ENCODE peak calls at places on chromosome 10, in six cellular contexts. One of them, this sample, is unnamed.

GRCh38 chr10:86535057-86535882 is 13.7 kb upstream of the WAPL start:
- DNase-seq in body of pancreas: peak; percentile 92
- DNase-seq in IMR-90: no peak
- DNase-seq in right cardiac atrium: peak; percentile 84
- DNase-seq in left lung: peak; percentile 83
- DNase-seq in pancreas: peak; percentile 90
- DNase-seq in this sample: peak; percentile 89

GRCh38 chr10:94462130-94462529 is 59.8 kb downstream of the TBC1D12 start:
- DNase-seq in body of pancreas: no peak
- DNase-seq in IMR-90: no peak
- DNase-seq in right cardiac atrium: no peak
- DNase-seq in left lung: no peak
- DNase-seq in pancreas: no peak
- DNase-seq in this sample: no peak

GRCh38 chr10:101062231-101063161 is 707 bp downstream of the KAZALD1 start:
- DNase-seq in body of pancreas: peak; percentile 62
- DNase-seq in IMR-90: peak; percentile 43
- DNase-seq in right cardiac atrium: peak; percentile 59
- DNase-seq in left lung: peak; percentile 66
- DNase-seq in pancreas: peak; percentile 53
- DNase-seq in this sample: peak; percentile 79

GRCh38 chr10:77504870-77505257 is 132.7 kb downstream of the KCNMA1 start:
- DNase-seq in body of pancreas: peak; percentile 70
- DNase-seq in IMR-90: peak; percentile 56
- DNase-seq in right cardiac atrium: no peak
- DNase-seq in left lung: peak; percentile 49
- DNase-seq in pancreas: peak; percentile 68
- DNase-seq in this sample: no peak

GRCh38 chr10:63348210-63348850 is 117.4 kb downstream of the JMJD1C start:
- DNase-seq in body of pancreas: no peak
- DNase-seq in IMR-90: peak; percentile 44
- DNase-seq in right cardiac atrium: no peak
- DNase-seq in left lung: no peak
- DNase-seq in pancreas: no peak
- DNase-seq in this sample: no peak

GRCh38 chr10:12534824-12535223 is 185.5 kb downstream of the CAMK1D start:
- DNase-seq in body of pancreas: peak; percentile 22
- DNase-seq in IMR-90: peak; percentile 35
- DNase-seq in right cardiac atrium: no peak
- DNase-seq in left lung: no peak
- DNase-seq in pancreas: no peak
- DNase-seq in this sample: no peak

GRCh38 chr10:90179696-90180407 is 478.5 kb downstream of the KIF20B start:
- DNase-seq in body of pancreas: no peak
- DNase-seq in IMR-90: peak; percentile 67
- DNase-seq in right cardiac atrium: peak; percentile 13
- DNase-seq in left lung: no peak
- DNase-seq in pancreas: no peak
- DNase-seq in this sample: no peak

GRCh38 chr10:94076325-94076841 is 82.7 kb downstream of the PLCE1 start:
- DNase-seq in body of pancreas: no peak
- DNase-seq in IMR-90: peak; percentile 71
- DNase-seq in right cardiac atrium: no peak
- DNase-seq in left lung: no peak
- DNase-seq in pancreas: no peak
- DNase-seq in this sample: no peak

GRCh38 chr10:75497997-75498797 is 66.8 kb downstream of the LRMDA start:
- DNase-seq in body of pancreas: no peak
- DNase-seq in IMR-90: peak; percentile 17
- DNase-seq in right cardiac atrium: peak; percentile 60
- DNase-seq in left lung: no peak
- DNase-seq in pancreas: no peak
- DNase-seq in this sample: peak; percentile 37

GRCh38 chr10:132588301-132589013 is 50.9 kb downstream of the INPP5A start:
- DNase-seq in body of pancreas: no peak
- DNase-seq in IMR-90: no peak
- DNase-seq in right cardiac atrium: no peak
- DNase-seq in left lung: peak; percentile 74
- DNase-seq in pancreas: peak; percentile 41
- DNase-seq in this sample: no peak

GRCh38 chr10:93671042-93671441 is 31.4 kb downstream of the FRA10AC1 start:
- DNase-seq in body of pancreas: no peak
- DNase-seq in IMR-90: no peak
- DNase-seq in right cardiac atrium: no peak
- DNase-seq in left lung: no peak
- DNase-seq in pancreas: no peak
- DNase-seq in this sample: no peak

GRCh38 chr10:27020243-27020642 is 80.1 kb downstream of the ANKRD26 start:
- DNase-seq in body of pancreas: no peak
- DNase-seq in IMR-90: no peak
- DNase-seq in right cardiac atrium: no peak
- DNase-seq in left lung: no peak
- DNase-seq in pancreas: no peak
- DNase-seq in this sample: no peak

GRCh38 chr10:97336446-97336845 is 1.9 kb upstream of the FRAT2 start:
- DNase-seq in body of pancreas: no peak
- DNase-seq in IMR-90: peak; percentile 13
- DNase-seq in right cardiac atrium: no peak
- DNase-seq in left lung: no peak
- DNase-seq in pancreas: no peak
- DNase-seq in this sample: no peak

GRCh38 chr10:95394161-95394880 is 103.5 kb upstream of the PDLIM1 start:
- DNase-seq in body of pancreas: no peak
- DNase-seq in IMR-90: no peak
- DNase-seq in right cardiac atrium: no peak
- DNase-seq in left lung: no peak
- DNase-seq in pancreas: no peak
- DNase-seq in this sample: no peak

GRCh38 chr10:108544500-108545120 is 1378.7 kb downstream of the XPNPEP1 start:
- DNase-seq in body of pancreas: peak; percentile 74
- DNase-seq in IMR-90: peak; percentile 23
- DNase-seq in right cardiac atrium: peak; percentile 61
- DNase-seq in left lung: peak; percentile 50
- DNase-seq in pancreas: peak; percentile 38
- DNase-seq in this sample: peak; percentile 42

DNA sequence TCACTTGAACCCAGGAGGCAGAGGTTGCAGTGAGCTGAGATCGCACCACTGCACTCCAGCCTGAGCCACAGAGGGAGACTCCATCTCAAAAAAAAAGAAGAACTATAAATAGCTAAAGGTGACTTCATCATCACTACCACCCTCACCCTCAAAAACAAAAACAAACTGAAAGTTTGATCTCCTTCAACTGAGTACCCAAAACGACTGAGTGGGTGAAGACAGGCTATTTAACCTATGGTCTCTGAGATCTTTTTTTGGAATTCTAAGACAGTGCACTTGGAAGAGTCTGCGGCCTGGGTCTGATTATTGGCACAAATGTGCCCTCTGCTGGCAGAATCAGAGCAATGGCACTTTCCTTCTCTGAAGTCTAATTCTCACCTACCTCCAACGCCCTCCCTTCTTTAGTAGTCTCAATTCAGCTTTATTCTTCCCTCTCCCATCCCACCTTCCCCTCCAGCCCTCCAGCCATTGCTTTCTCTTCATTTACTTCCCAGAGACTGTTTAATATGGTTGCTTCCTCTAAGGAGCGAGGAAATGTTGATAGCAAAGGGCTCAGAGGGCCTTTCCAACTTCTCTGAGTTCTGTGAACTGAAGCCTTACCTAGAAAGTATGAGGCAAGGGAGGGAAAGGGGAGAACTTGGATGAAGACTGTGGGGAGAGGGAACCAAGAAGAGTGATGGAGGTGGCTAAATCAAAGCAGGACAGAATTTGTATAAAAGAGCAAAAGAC is 2.9 kb upstream of the MYOZ1 start:
- DNase-seq in body of pancreas: peak; percentile 63
- DNase-seq in IMR-90: peak; percentile 73
- DNase-seq in right cardiac atrium: peak; percentile 37
- DNase-seq in left lung: peak; percentile 43
- DNase-seq in pancreas: peak; percentile 38
- DNase-seq in this sample: no peak
- H3K4me1 ChIP-seq in body of pancreas: peaks cover 20% of the 10 kb centered on the region
- H3K4me1 ChIP-seq in IMR-90: peaks cover 9% of the 10 kb centered on the region
- H3K4me1 ChIP-seq in right cardiac atrium: peaks cover 7% of the 10 kb centered on the region
- H3K4me1 ChIP-seq in left lung: peaks cover 25% of the 10 kb centered on the region
- H3K4me1 ChIP-seq in pancreas: no peaks in the 10 kb centered on the region
- H3K4me1 ChIP-seq in this sample: peaks cover 50% of the 10 kb centered on the region

GRCh38 chr10:114874827-114875541 is 53.4 kb downstream of the FHIP2A start:
- DNase-seq in body of pancreas: no peak
- DNase-seq in IMR-90: peak; percentile 38
- DNase-seq in right cardiac atrium: peak; percentile 36
- DNase-seq in left lung: peak; percentile 41
- DNase-seq in pancreas: no peak
- DNase-seq in this sample: no peak
- H3K27ac ChIP-seq in body of pancreas: no peak overlapping the region
- H3K27ac ChIP-seq in IMR-90: no peak overlapping the region
- H3K27ac ChIP-seq in right cardiac atrium: no peak overlapping the region
- H3K27ac ChIP-seq in left lung: no peak overlapping the region
- H3K27ac ChIP-seq in pancreas: no peak overlapping the region
- H3K27ac ChIP-seq in this sample: no peak overlapping the region

GRCh38 chr10:91925022-91925320 is 1.4 kb downstream of the BTAF1 start:
- DNase-seq in body of pancreas: no peak
- DNase-seq in IMR-90: no peak
- DNase-seq in right cardiac atrium: no peak
- DNase-seq in left lung: no peak
- DNase-seq in pancreas: no peak
- DNase-seq in this sample: no peak

GRCh38 chr10:91935886-91936285 is 12.3 kb downstream of the BTAF1 start:
- DNase-seq in body of pancreas: no peak
- DNase-seq in IMR-90: peak; percentile 13
- DNase-seq in right cardiac atrium: no peak
- DNase-seq in left lung: no peak
- DNase-seq in pancreas: no peak
- DNase-seq in this sample: no peak

GRCh38 chr10:91931526-91932190 is 8.1 kb downstream of the BTAF1 start:
- DNase-seq in body of pancreas: no peak
- DNase-seq in IMR-90: peak; percentile 16
- DNase-seq in right cardiac atrium: no peak
- DNase-seq in left lung: no peak
- DNase-seq in pancreas: no peak
- DNase-seq in this sample: no peak

GRCh38 chr10:91932737-91933136 is 9.2 kb downstream of the BTAF1 start:
- DNase-seq in body of pancreas: no peak
- DNase-seq in IMR-90: no peak
- DNase-seq in right cardiac atrium: no peak
- DNase-seq in left lung: no peak
- DNase-seq in pancreas: no peak
- DNase-seq in this sample: no peak

GRCh38 chr10:91930939-91931338 is 7.4 kb downstream of the BTAF1 start:
- DNase-seq in body of pancreas: no peak
- DNase-seq in IMR-90: peak; percentile 40
- DNase-seq in right cardiac atrium: no peak
- DNase-seq in left lung: no peak
- DNase-seq in pancreas: no peak
- DNase-seq in this sample: no peak
- H3K4me1 ChIP-seq in body of pancreas: peaks cover 33% of the 10 kb centered on the region
- H3K4me1 ChIP-seq in IMR-90: peaks cover 9% of the 10 kb centered on the region
- H3K4me1 ChIP-seq in right cardiac atrium: peaks cover 2% of the 10 kb centered on the region
- H3K4me1 ChIP-seq in left lung: peaks cover 51% of the 10 kb centered on the region
- H3K4me1 ChIP-seq in pancreas: peaks cover 34% of the 10 kb centered on the region
- H3K4me1 ChIP-seq in this sample: peaks cover 26% of the 10 kb centered on the region

GRCh38 chr10:1559311-1559710 is 178.0 kb downstream of the ADARB2 start:
- DNase-seq in body of pancreas: no peak
- DNase-seq in IMR-90: no peak
- DNase-seq in right cardiac atrium: no peak
- DNase-seq in left lung: no peak
- DNase-seq in pancreas: no peak
- DNase-seq in this sample: no peak

GRCh38 chr10:1560535-1561192 is 176.7 kb downstream of the ADARB2 start:
- DNase-seq in body of pancreas: no peak
- DNase-seq in IMR-90: no peak
- DNase-seq in right cardiac atrium: no peak
- DNase-seq in left lung: no peak
- DNase-seq in pancreas: no peak
- DNase-seq in this sample: no peak

GRCh38 chr10:1557081-1557480 is 180.2 kb downstream of the ADARB2 start:
- DNase-seq in body of pancreas: no peak
- DNase-seq in IMR-90: no peak
- DNase-seq in right cardiac atrium: no peak
- DNase-seq in left lung: no peak
- DNase-seq in pancreas: no peak
- DNase-seq in this sample: no peak

GRCh38 chr10:1561731-1562337 is 175.5 kb downstream of the ADARB2 start:
- DNase-seq in body of pancreas: no peak
- DNase-seq in IMR-90: no peak
- DNase-seq in right cardiac atrium: no peak
- DNase-seq in left lung: no peak
- DNase-seq in pancreas: no peak
- DNase-seq in this sample: no peak

DNA sequence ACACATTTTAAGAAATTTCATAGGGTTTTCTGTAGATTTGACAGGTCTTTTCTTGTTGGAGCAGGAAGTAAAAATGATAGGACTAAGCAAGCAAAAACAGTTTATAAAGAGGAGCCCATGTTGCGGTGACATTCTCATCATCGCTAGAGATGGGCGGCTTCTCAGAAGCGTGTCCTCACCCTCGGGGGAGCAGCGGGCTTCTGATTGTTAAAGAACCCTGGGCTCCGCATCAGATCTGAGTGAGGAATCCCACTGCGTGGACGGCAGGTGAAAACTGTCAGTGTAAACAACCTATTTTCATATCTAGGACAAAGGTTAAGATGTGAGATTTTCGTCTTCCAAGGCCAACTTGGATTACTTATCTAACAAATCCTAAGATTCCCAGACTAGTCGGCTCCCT is 177.6 kb downstream of the ADARB2 start:
- DNase-seq in body of pancreas: no peak
- DNase-seq in IMR-90: no peak
- DNase-seq in right cardiac atrium: no peak
- DNase-seq in left lung: no peak
- DNase-seq in pancreas: no peak
- DNase-seq in this sample: no peak
- H3K27ac ChIP-seq in body of pancreas: no peak overlapping the region
- H3K27ac ChIP-seq in IMR-90: no peak overlapping the region
- H3K27ac ChIP-seq in right cardiac atrium: no peak overlapping the region
- H3K27ac ChIP-seq in left lung: no peak overlapping the region
- H3K27ac ChIP-seq in pancreas: no peak overlapping the region
- H3K27ac ChIP-seq in this sample: no peak overlapping the region

GRCh38 chr10:119305860-119306513 is 98.6 kb downstream of the GRK5 start:
- DNase-seq in body of pancreas: no peak
- DNase-seq in IMR-90: peak; percentile 99
- DNase-seq in right cardiac atrium: peak; percentile 83
- DNase-seq in left lung: peak; percentile 62
- DNase-seq in pancreas: no peak
- DNase-seq in this sample: peak; percentile 70
- H3K4me1 ChIP-seq in body of pancreas: peaks cover 31% of the 10 kb centered on the region
- H3K4me1 ChIP-seq in IMR-90: peaks cover 33% of the 10 kb centered on the region
- H3K4me1 ChIP-seq in right cardiac atrium: peaks cover 18% of the 10 kb centered on the region
- H3K4me1 ChIP-seq in left lung: peaks cover 53% of the 10 kb centered on the region
- H3K4me1 ChIP-seq in pancreas: peaks cover 15% of the 10 kb centered on the region
- H3K4me1 ChIP-seq in this sample: no peaks in the 10 kb centered on the region

This sample was measured in psoas muscle.